ENCODE peak calls at places on chromosome 15, in seven cellular contexts. M is neural progenitor cell; L is transverse colon; B is upper lobe of right lung; T is HFF-Myc; U is CD8-positive, alpha-beta T cell; X is heart left ventricle. K is an unnamed sample.

GRCh38 chr15:67114046-67114445 is 48.6 kb downstream of the SMAD3 start:
- DNase-seq in L (no peak), T (no peak), B (no peak), X (no peak), U (no peak), M (no peak), K (no peak)

GRCh38 chr15:91940466-91941381 is 87.2 kb downstream of the SLCO3A1 start:
- DNase-seq in T (no peak), X (no peak), L (no peak), B (peak; percentile 79), M (no peak), U (no peak), K (no peak)

GRCh38 chr15:73318463-73319351 is 50.1 kb downstream of the HCN4 start:
- DNase-seq in L (no peak), B (peak; percentile 50), T (no peak), U (no peak), X (no peak), M (peak; percentile 81), K (peak; percentile 7)

GRCh38 chr15:61702224-61703120 is 357.8 kb downstream of the VPS13C start:
- DNase-seq in X (no peak), U (no peak), T (no peak), B (no peak), L (no peak), M (peak; percentile 9), K (no peak)

GRCh38 chr15:27853624-27854455 is 245.3 kb downstream of the OCA2 start:
- DNase-seq in B (no peak), X (no peak), M (no peak), T (no peak), U (no peak), L (no peak), K (no peak)

GRCh38 chr15:35487417-35487816 is 58.5 kb downstream of the DPH6 start:
- DNase-seq in T (no peak), B (no peak), X (no peak), U (no peak), L (no peak), M (no peak), K (no peak)

GRCh38 chr15:34818531-34818930 is 23.2 kb upstream of the ACTC1 start:
- DNase-seq in X (no peak), B (no peak), L (no peak), M (no peak), T (no peak), U (no peak), K (no peak)

GRCh38 chr15:69280783-69281182 is 17.9 kb upstream of the PAQR5 start:
- DNase-seq in B (no peak), U (no peak), X (no peak), L (no peak), M (no peak), T (no peak), K (no peak)

GRCh38 chr15:31270767-31271166 is 55.9 kb upstream of the KLF13 start:
- DNase-seq in B (no peak), L (peak; percentile 4), T (no peak), M (peak; percentile 76), U (peak; percentile 8), X (peak; percentile 3), K (no peak)

GRCh38 chr15:40103124-40103858 is 5.4 kb downstream of the BMF start:
- DNase-seq in M (peak; percentile 75), L (peak; percentile 89), U (no peak), T (no peak), X (peak; percentile 80), B (peak; percentile 92), K (no peak)
- H3K4me3 ChIP-seq in M (peak overlapping the region; percentile 18), L (no peak overlapping the region), U (no peak overlapping the region), T (no peak overlapping the region), X (no peak overlapping the region), B (no peak overlapping the region), K (no peak overlapping the region)

GRCh38 chr15:83282859-83283812 is 1.3 kb downstream of the BNC1 start:
- DNase-seq in B (no peak), U (no peak), M (peak; percentile 76), T (no peak), L (no peak), X (peak; percentile 19), K (no peak)

GRCh38 chr15:83283813-83284562 is 476 bp downstream of the BNC1 start:
- DNase-seq in U (no peak), X (peak; percentile 5), T (no peak), M (peak; percentile 57), L (no peak), B (no peak), K (no peak)

GRCh38 chr15:83285284-83285978 is 967 bp upstream of the BNC1 start:
- DNase-seq in M (peak; percentile 28), U (no peak), X (no peak), T (no peak), L (no peak), B (no peak), K (no peak)

GRCh38 chr15:83285979-83286553 is 1.6 kb upstream of the BNC1 start:
- DNase-seq in M (no peak), X (no peak), B (no peak), U (no peak), L (no peak), T (peak; percentile 38), K (no peak)

DNA sequence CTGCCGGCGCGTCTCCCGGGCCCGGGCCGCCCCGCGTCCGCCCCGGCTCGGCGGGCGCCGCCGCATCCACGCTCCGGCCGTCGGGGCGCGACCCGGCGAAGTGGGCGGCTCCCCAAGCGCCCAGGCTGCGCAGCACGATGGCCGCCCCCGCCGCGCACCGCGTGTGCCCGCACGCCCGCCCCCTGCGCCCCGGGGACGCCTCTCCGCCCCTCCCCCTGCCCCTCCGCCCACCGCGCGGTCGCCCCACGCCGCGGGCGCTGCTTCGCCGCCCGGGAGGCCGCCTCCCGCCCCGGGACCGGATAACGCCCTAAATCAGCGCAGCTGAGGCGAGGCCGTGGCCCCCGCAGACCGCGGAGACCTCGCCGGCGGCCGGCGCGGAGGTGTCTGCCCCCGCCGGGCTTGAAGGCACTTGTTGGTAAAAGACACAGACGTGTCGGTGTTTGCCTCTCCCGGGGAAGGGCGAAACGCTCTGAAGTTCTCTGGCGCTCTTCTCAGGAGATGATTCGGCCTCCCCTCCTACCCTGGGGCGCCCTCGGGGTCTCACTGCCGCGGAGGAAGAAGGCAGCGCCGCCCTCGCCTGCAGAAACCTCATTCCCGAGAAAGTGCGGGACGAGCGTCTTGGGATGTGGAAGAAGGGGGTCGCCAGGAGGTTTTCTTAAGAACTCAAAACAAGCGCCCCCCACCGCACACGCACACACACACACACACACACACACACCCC is at the start of gene BNC1:
- DNase-seq in L (no peak), T (no peak), B (no peak), M (peak; percentile 67), U (no peak), X (peak; percentile 6), K (no peak)
- H3K4me3 ChIP-seq in L (peak within 1 kb of the TSS; percentile 19), T (peak within 1 kb of the TSS; percentile 61), B (peak within 1 kb of the TSS; percentile 44), M (peak within 1 kb of the TSS; percentile 58), U (no peak within 1 kb of the TSS), X (peak within 1 kb of the TSS; percentile 59), K (no peak within 1 kb of the TSS)

DNA sequence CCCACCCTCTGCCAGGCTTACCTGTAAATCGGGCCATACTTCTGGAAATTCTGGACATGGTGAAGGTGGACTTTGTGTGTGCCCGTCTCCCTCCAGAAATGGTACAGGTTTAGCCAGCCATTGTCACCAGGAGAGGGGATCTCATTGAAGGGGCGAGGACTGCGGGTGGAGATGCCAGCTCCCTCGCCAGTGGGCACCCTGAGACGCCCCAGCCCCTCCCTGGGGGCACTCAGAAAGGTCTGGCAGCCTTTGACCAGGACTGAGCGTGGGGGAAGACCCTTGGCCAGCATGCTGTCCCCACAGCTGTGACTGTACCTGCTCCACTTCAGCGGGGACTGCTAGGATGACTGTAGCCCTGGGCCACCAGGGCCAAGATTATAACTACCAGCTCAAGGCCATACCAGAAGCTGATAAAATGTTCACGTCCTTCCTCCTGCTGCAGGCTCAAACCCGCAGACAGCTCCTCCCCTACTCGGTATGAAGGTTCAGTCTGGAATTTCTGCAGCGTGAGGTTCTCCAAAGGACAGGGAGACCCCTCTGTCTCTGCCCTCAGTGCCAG is at the start of gene CYP11A1:
- DNase-seq in T (no peak), L (no peak), U (no peak), M (no peak), X (no peak), B (no peak), K (no peak)
- H3K4me3 ChIP-seq in T (no peak within 1 kb of the TSS), L (no peak within 1 kb of the TSS), U (no peak within 1 kb of the TSS), M (no peak within 1 kb of the TSS), X (no peak within 1 kb of the TSS), B (no peak within 1 kb of the TSS), K (no peak within 1 kb of the TSS)

DNA sequence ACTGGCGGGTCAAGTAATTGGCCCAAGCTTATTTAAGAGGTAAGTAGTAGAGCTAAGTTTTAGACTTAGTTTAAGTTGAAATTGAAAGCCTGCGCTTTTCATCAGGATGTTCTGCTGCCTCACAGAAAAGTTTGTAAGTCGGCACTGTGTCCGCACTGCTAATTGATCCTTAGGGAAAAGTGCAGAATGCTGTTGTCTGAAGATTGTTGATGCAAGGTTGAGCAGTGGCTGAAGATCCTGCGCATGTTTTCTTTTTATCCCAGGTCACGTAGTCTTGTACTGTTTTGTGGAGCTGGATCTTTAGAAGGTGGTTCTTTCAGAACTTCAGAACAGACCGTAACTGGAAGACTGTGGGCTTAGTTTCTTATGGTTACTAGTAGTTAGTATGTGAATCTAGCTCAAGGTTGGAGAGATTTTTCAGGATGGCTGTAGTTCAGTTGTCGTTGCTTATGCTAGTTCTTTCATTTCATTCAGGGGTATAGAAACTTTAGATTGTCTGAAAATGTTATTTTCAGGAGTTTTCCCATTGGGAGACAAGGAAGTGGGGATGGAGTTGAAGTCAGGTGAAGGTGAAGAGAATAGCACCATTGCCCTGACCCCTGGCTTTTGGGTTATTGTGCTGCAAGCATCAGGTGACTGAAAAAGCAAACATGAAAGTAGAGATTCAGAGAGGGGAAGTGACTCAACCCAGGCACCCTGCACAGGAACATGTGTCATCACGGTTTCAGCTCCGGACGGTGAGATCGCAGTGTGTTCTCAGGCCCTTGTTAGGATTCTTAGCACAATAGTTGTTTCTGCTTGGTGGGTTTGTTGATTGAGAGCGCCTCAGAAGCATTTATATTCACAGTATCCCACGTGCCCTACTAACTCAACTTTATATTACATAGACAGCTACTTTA is 32.8 kb downstream of the AKAP13 start:
- DNase-seq in M (no peak), U (peak; percentile 75), T (peak; percentile 77), B (peak; percentile 67), X (peak; percentile 44), L (peak; percentile 77), K (peak; percentile 96)
- H3K4me3 ChIP-seq in M (no peak overlapping the region), U (no peak overlapping the region), T (no peak overlapping the region), B (no peak overlapping the region), X (peak overlapping the region; percentile 16), L (no peak overlapping the region), K (no peak overlapping the region)

GRCh38 chr15:64651573-64652260 is 123.7 kb downstream of the RBPMS2 start:
- DNase-seq in B (no peak), U (peak; percentile 32), L (no peak), T (no peak), M (no peak), X (no peak), K (peak; percentile 52)
- H3K4me3 ChIP-seq in B (no peak overlapping the region), U (no peak overlapping the region), L (no peak overlapping the region), T (no peak overlapping the region), M (no peak overlapping the region), X (no peak overlapping the region), K (no peak overlapping the region)